ENCODE peak calls at places on chromosomes 5 and 9, in ten cellular contexts. E, C, K, I, G, D, B, U, Z and J are unnamed samples.

GRCh38 chr5:19927919-19928318 is 60.1 kb downstream of the CDH18 start:
- DNase-seq in E (no peak), C (no peak), K (no peak), I (no peak), G (no peak), D (no peak), B (no peak), U (no peak), Z (peak; percentile 4), J (no peak)

GRCh38 chr5:172123269-172123692 is 64.7 kb downstream of the STK10 start:
- DNase-seq in E (no peak), C (peak; percentile 93), K (no peak), I (peak; percentile 89), G (no peak), D (no peak), B (peak; percentile 50), U (no peak), Z (peak; percentile 55), J (peak; percentile 55)

GRCh38 chr5:133252133-133252480 is 200.3 kb downstream of the HSPA4 start:
- DNase-seq in E (peak; percentile 10), C (no peak), K (no peak), I (no peak), G (no peak), D (no peak), B (no peak), U (no peak), Z (no peak), J (no peak)

GRCh38 chr5:170537451-170538095 is 33.8 kb downstream of the KCNIP1 start:
- DNase-seq in E (no peak), C (no peak), K (no peak), I (no peak), G (no peak), D (no peak), B (no peak), U (no peak), Z (no peak), J (no peak)

GRCh38 chr9:78363221-78363620 is 66.3 kb downstream of the PSAT1 start:
- DNase-seq in E (no peak), C (no peak), K (no peak), I (no peak), G (no peak), D (no peak), B (no peak), U (no peak), Z (no peak), J (no peak)

GRCh38 chr9:35923927-35924763 is 14.9 kb downstream of the SPAAR start:
- DNase-seq in E (no peak), C (peak; percentile 74), K (no peak), I (no peak), G (no peak), D (no peak), B (peak; percentile 76), U (no peak), Z (no peak), J (peak; percentile 74)

GRCh38 chr9:26112724-26113123 is 434.5 kb upstream of the TUSC1 start:
- DNase-seq in E (no peak), C (no peak), K (no peak), I (no peak), G (no peak), D (no peak), B (no peak), U (no peak), Z (no peak), J (no peak)

GRCh38 chr5:144237851-144238250 is 67.2 kb downstream of the KCTD16 start:
- DNase-seq in E (no peak), C (no peak), K (no peak), I (no peak), G (no peak), D (no peak), B (no peak), U (no peak), Z (no peak), J (no peak)

GRCh38 chr5:142640316-142641005 is 45.4 kb downstream of the FGF1 start:
- DNase-seq in E (no peak), C (no peak), K (no peak), I (no peak), G (no peak), D (no peak), B (no peak), U (no peak), Z (no peak), J (no peak)

GRCh38 chr5:142636093-142636492 is 49.8 kb downstream of the FGF1 start:
- DNase-seq in E (no peak), C (no peak), K (no peak), I (no peak), G (no peak), D (no peak), B (no peak), U (no peak), Z (peak; percentile 69), J (no peak)

GRCh38 chr5:142636698-142637324 is 49.1 kb downstream of the FGF1 start:
- DNase-seq in E (no peak), C (no peak), K (no peak), I (no peak), G (no peak), D (no peak), B (no peak), U (no peak), Z (no peak), J (no peak)

GRCh38 chr5:142639455-142639854 is 46.4 kb downstream of the FGF1 start:
- DNase-seq in E (no peak), C (no peak), K (no peak), I (no peak), G (no peak), D (no peak), B (no peak), U (no peak), Z (no peak), J (no peak)

DNA sequence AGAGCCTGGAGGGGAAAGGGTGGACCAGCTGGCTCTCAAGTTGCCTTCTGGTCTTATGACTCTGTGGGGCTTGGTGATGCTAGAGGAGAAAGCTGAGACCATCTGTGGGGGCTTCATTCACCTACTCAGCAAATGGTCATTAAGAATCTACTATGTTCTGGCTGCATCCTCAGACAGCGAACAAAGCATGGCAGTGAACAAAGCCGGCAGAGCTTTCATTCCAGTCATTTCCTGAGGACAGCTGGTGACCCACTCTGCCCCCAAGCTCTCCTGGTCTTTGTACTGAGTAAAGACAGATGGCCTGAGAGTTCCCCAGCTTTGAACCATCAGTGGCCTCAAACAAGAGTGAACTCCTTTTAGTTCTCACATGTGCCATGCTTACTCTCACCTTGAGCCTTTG is 48.0 kb downstream of the FGF1 start:
- DNase-seq in E (no peak), C (no peak), K (no peak), I (no peak), G (no peak), D (no peak), B (no peak), U (no peak), Z (no peak), J (no peak)
- H3K4me1 ChIP-seq in E (no peaks in the 10 kb centered on the region), C (no peaks in the 10 kb centered on the region), K (no peaks in the 10 kb centered on the region), I (no peaks in the 10 kb centered on the region), G (no peaks in the 10 kb centered on the region), D (no peaks in the 10 kb centered on the region), B (no peaks in the 10 kb centered on the region), U (no peaks in the 10 kb centered on the region), Z (peaks cover 41% of the 10 kb centered on the region), J (no peaks in the 10 kb centered on the region)

DNA sequence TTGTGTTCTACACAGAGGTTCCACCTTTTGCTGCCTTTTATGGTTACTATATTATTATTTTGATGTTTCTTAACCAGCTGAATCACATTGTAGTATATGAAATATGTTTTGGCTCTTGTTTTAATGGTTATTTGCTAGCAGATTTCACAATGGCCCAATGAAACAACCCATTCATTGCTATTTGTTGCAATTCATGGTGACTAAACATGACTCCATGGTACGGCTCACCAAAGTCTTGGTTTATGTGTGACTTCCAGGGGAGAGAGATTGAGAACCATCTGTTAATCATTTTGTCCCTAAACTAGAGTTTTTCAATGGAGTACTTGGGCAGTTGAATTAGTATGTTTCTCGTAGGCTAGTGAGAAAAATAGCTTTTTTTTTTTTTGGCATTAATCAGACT is 108.4 kb downstream of the GHR start:
- DNase-seq in E (no peak), C (no peak), K (no peak), I (no peak), G (no peak), D (no peak), B (no peak), U (no peak), Z (no peak), J (no peak)
- H3K4me3 ChIP-seq in E (no peak overlapping the region), C (no peak overlapping the region), K (no peak overlapping the region), I (no peak overlapping the region), G (no peak overlapping the region), D (no peak overlapping the region), B (no peak overlapping the region), U (no peak overlapping the region), Z (no peak overlapping the region), J (no peak overlapping the region)

GRCh38 chr5:138573223-138573622 is 2.0 kb downstream of the HSPA9 start:
- DNase-seq in E (no peak), C (no peak), K (no peak), I (no peak), G (no peak), D (no peak), B (no peak), U (no peak), Z (no peak), J (no peak)

GRCh38 chr5:138573949-138574670 is 1.1 kb downstream of the HSPA9 start:
- DNase-seq in E (no peak), C (no peak), K (no peak), I (no peak), G (no peak), D (no peak), B (no peak), U (no peak), Z (no peak), J (peak; percentile 30)

GRCh38 chr5:138570871-138571270 is 4.3 kb downstream of the HSPA9 start:
- DNase-seq in E (no peak), C (no peak), K (no peak), I (no peak), G (no peak), D (no peak), B (no peak), U (no peak), Z (no peak), J (no peak)

GRCh38 chr5:138575194-138576015 is at the start of gene HSPA9:
- DNase-seq in E (peak; percentile 98), C (peak; percentile 99), K (peak; percentile 98), I (peak; percentile 98), G (peak; percentile 98), D (peak; percentile 96), B (peak; percentile 99), U (peak; percentile 94), Z (peak; percentile 98), J (peak; percentile 100)

DNA sequence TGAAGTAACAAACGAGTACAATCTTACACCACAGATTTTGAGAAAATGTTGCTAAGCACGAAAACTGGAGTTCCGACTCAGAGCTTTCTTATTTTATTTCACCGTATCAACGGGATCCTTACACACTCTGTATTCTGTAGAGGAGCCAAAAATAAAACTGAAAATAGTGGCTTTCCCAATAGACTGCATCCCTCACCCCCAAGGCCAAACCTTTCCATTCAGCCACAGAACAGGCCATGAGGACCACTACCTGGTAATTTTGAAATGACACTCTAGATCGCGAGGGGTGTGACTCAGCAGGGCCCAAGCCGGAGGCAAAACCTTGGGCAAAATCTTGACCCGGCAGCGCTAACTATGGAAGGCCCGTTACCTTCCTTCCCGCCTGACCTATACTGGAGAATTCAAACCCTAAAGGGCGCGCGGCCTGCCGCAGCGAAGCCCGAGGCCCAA is 432 bp downstream of the HSPA9 start:
- DNase-seq in E (no peak), C (peak; percentile 69), K (no peak), I (no peak), G (no peak), D (no peak), B (no peak), U (no peak), Z (no peak), J (no peak)
- H3K27ac ChIP-seq in E (peak overlapping the region; percentile 100), C (peak overlapping the region; percentile 97), K (peak overlapping the region; percentile 99), I (peak overlapping the region; percentile 99), G (peak overlapping the region; percentile 99), D (peak overlapping the region; percentile 100), B (peak overlapping the region; percentile 97), U (peak overlapping the region; percentile 99), Z (peak overlapping the region; percentile 98), J (peak overlapping the region; percentile 100)

GRCh38 chr5:63768221-63768620 is 194.0 kb downstream of the HTR1A start:
- DNase-seq in E (no peak), C (no peak), K (no peak), I (no peak), G (no peak), D (no peak), B (no peak), U (no peak), Z (no peak), J (no peak)
- H3K4me1 ChIP-seq in E (no peaks in the 10 kb centered on the region), C (no peaks in the 10 kb centered on the region), K (no peaks in the 10 kb centered on the region), I (no peaks in the 10 kb centered on the region), G (no peaks in the 10 kb centered on the region), D (no peaks in the 10 kb centered on the region), B (no peaks in the 10 kb centered on the region), U (no peaks in the 10 kb centered on the region), Z (no peaks in the 10 kb centered on the region), J (no peaks in the 10 kb centered on the region)